ENCODE peak calls at places on chromosomes 2 and 18, in six cellular contexts. One of them, this sample, is unnamed.
A peak's percentile ranks its signal among the peaks of the same experiment; 100 is the strongest.

GRCh38 chr2:204109681-204110080 is 173.1 kb downstream of the ICOS start:
- DNase-seq in sigmoid colon: no peak
- DNase-seq in IMR-90: no peak
- DNase-seq in thyroid gland: no peak
- DNase-seq in adrenal gland: no peak
- DNase-seq in K562: no peak
- DNase-seq in this sample: no peak

GRCh38 chr2:203562283-203562682 is 27.2 kb upstream of the RAPH1 start:
- DNase-seq in sigmoid colon: no peak
- DNase-seq in IMR-90: peak; percentile 64
- DNase-seq in thyroid gland: no peak
- DNase-seq in adrenal gland: no peak
- DNase-seq in K562: no peak
- DNase-seq in this sample: no peak

GRCh38 chr18:62979172-62979571 is 263.8 kb downstream of the PHLPP1 start:
- DNase-seq in sigmoid colon: no peak
- DNase-seq in IMR-90: peak; percentile 96
- DNase-seq in thyroid gland: no peak
- DNase-seq in adrenal gland: no peak
- DNase-seq in K562: no peak
- DNase-seq in this sample: no peak

GRCh38 chr2:176170606-176171005 is 13.5 kb downstream of the HOXD3 start:
- DNase-seq in sigmoid colon: no peak
- DNase-seq in IMR-90: no peak
- DNase-seq in thyroid gland: no peak
- DNase-seq in adrenal gland: no peak
- DNase-seq in K562: no peak
- DNase-seq in this sample: no peak

GRCh38 chr2:44930274-44930826 is 11.2 kb upstream of the SIX3 start:
- DNase-seq in sigmoid colon: no peak
- DNase-seq in IMR-90: no peak
- DNase-seq in thyroid gland: no peak
- DNase-seq in adrenal gland: no peak
- DNase-seq in K562: no peak
- DNase-seq in this sample: no peak

GRCh38 chr18:57121542-57122112 is 25.3 kb upstream of the BOD1L2 start:
- DNase-seq in sigmoid colon: no peak
- DNase-seq in IMR-90: no peak
- DNase-seq in thyroid gland: no peak
- DNase-seq in adrenal gland: no peak
- DNase-seq in K562: no peak
- DNase-seq in this sample: no peak

GRCh38 chr18:79442508-79443221 is 46.9 kb downstream of the NFATC1 start:
- DNase-seq in sigmoid colon: no peak
- DNase-seq in IMR-90: no peak
- DNase-seq in thyroid gland: no peak
- DNase-seq in adrenal gland: no peak
- DNase-seq in K562: no peak
- DNase-seq in this sample: no peak

GRCh38 chr2:12929806-12930205 is 213.1 kb downstream of the TRIB2 start:
- DNase-seq in sigmoid colon: no peak
- DNase-seq in IMR-90: no peak
- DNase-seq in thyroid gland: no peak
- DNase-seq in adrenal gland: no peak
- DNase-seq in K562: no peak
- DNase-seq in this sample: no peak

GRCh38 chr18:47246027-47246971 is 5.2 kb downstream of the SKOR2 start:
- DNase-seq in sigmoid colon: no peak
- DNase-seq in IMR-90: no peak
- DNase-seq in thyroid gland: no peak
- DNase-seq in adrenal gland: no peak
- DNase-seq in K562: no peak
- DNase-seq in this sample: no peak
- H3K27me3 ChIP-seq in sigmoid colon: peaks cover 93% of the 10 kb centered on the region
- H3K27me3 ChIP-seq in IMR-90: peaks cover 42% of the 10 kb centered on the region
- H3K27me3 ChIP-seq in thyroid gland: peaks cover 31% of the 10 kb centered on the region
- H3K27me3 ChIP-seq in adrenal gland: peaks cover 79% of the 10 kb centered on the region
- H3K27me3 ChIP-seq in K562: peaks cover 16% of the 10 kb centered on the region
- H3K27me3 ChIP-seq in this sample: no peaks in the 10 kb centered on the region

GRCh38 chr2:23005469-23005868 is 379.5 kb upstream of the KLHL29 start:
- DNase-seq in sigmoid colon: no peak
- DNase-seq in IMR-90: no peak
- DNase-seq in thyroid gland: no peak
- DNase-seq in adrenal gland: no peak
- DNase-seq in K562: no peak
- DNase-seq in this sample: no peak
- TF ChIP-seq CTCF in sigmoid colon: no peak
- TF ChIP-seq CTCF in IMR-90: no peak
- TF ChIP-seq CTCF in thyroid gland: no peak
- TF ChIP-seq CTCF in adrenal gland: no peak
- TF ChIP-seq CTCF in K562: no peak
- TF ChIP-seq CTCF in this sample: no peak

GRCh38 chr2:20350753-20351554 is at the start of gene PUM2:
- DNase-seq in sigmoid colon: peak; percentile 96
- DNase-seq in IMR-90: peak; percentile 94
- DNase-seq in thyroid gland: peak; percentile 95
- DNase-seq in adrenal gland: peak; percentile 95
- DNase-seq in K562: peak; percentile 94
- DNase-seq in this sample: peak; percentile 98
- TF ChIP-seq POLR2A in sigmoid colon: peak; percentile 69
- TF ChIP-seq POLR2A in IMR-90: no peak
- TF ChIP-seq POLR2A in thyroid gland: peak; percentile 8
- TF ChIP-seq POLR2A in adrenal gland: peak; percentile 95
- TF ChIP-seq POLR2A in K562: peak; percentile 85
- TF ChIP-seq POLR2A in this sample: no peak

GRCh38 chr2:60316381-60317028 is 236.9 kb downstream of the BCL11A start:
- DNase-seq in sigmoid colon: no peak
- DNase-seq in IMR-90: no peak
- DNase-seq in thyroid gland: no peak
- DNase-seq in adrenal gland: no peak
- DNase-seq in K562: no peak
- DNase-seq in this sample: no peak
- H3K27me3 ChIP-seq in sigmoid colon: no peaks in the 10 kb centered on the region
- H3K27me3 ChIP-seq in IMR-90: no peaks in the 10 kb centered on the region
- H3K27me3 ChIP-seq in thyroid gland: no peaks in the 10 kb centered on the region
- H3K27me3 ChIP-seq in adrenal gland: no peaks in the 10 kb centered on the region
- H3K27me3 ChIP-seq in K562: peaks cover 4% of the 10 kb centered on the region
- H3K27me3 ChIP-seq in this sample: no peaks in the 10 kb centered on the region

GRCh38 chr2:241066893-241067341 is 35.2 kb downstream of the MTERF4 start:
- DNase-seq in sigmoid colon: peak; percentile 64
- DNase-seq in IMR-90: no peak
- DNase-seq in thyroid gland: no peak
- DNase-seq in adrenal gland: no peak
- DNase-seq in K562: no peak
- DNase-seq in this sample: peak; percentile 68
- TF ChIP-seq CTCF in sigmoid colon: no peak
- TF ChIP-seq CTCF in IMR-90: no peak
- TF ChIP-seq CTCF in thyroid gland: no peak
- TF ChIP-seq CTCF in adrenal gland: no peak
- TF ChIP-seq CTCF in K562: no peak
- TF ChIP-seq CTCF in this sample: no peak

GRCh38 chr2:54903736-54904554 is 146.3 kb downstream of the RTN4 start:
- DNase-seq in sigmoid colon: peak; percentile 68
- DNase-seq in IMR-90: peak; percentile 99
- DNase-seq in thyroid gland: peak; percentile 18
- DNase-seq in adrenal gland: no peak
- DNase-seq in K562: peak; percentile 17
- DNase-seq in this sample: peak; percentile 83

GRCh38 chr2:54906711-54907110 is 143.5 kb downstream of the RTN4 start:
- DNase-seq in sigmoid colon: no peak
- DNase-seq in IMR-90: no peak
- DNase-seq in thyroid gland: peak; percentile 13
- DNase-seq in adrenal gland: no peak
- DNase-seq in K562: no peak
- DNase-seq in this sample: peak; percentile 62

GRCh38 chr2:54902763-54903162 is 147.5 kb downstream of the RTN4 start:
- DNase-seq in sigmoid colon: no peak
- DNase-seq in IMR-90: no peak
- DNase-seq in thyroid gland: no peak
- DNase-seq in adrenal gland: no peak
- DNase-seq in K562: no peak
- DNase-seq in this sample: no peak

GRCh38 chr2:54907663-54908062 is 142.6 kb downstream of the RTN4 start:
- DNase-seq in sigmoid colon: no peak
- DNase-seq in IMR-90: no peak
- DNase-seq in thyroid gland: no peak
- DNase-seq in adrenal gland: no peak
- DNase-seq in K562: no peak
- DNase-seq in this sample: no peak

DNA sequence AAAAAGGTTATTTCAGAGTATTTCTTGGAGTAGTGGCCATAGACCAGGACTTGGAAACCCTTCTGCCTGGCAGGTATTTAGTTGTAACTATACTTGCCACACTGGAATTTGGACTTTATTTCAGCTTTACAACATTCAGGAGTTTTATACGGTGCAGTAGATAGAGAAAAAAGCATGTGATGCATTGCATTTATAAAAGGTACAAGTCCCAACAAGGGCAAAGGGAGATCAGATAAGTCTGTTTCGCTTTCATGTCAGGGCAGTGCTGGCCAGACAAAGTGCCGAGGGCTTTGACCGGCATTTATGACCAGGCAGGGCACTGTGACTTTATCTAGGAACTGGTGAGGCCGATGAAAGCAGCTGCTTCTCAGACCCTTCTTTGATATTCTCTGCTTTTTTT is 145.4 kb downstream of the RTN4 start:
- DNase-seq in sigmoid colon: no peak
- DNase-seq in IMR-90: no peak
- DNase-seq in thyroid gland: no peak
- DNase-seq in adrenal gland: no peak
- DNase-seq in K562: no peak
- DNase-seq in this sample: no peak
- TF ChIP-seq POLR2A in sigmoid colon: no peak
- TF ChIP-seq POLR2A in IMR-90: no peak
- TF ChIP-seq POLR2A in thyroid gland: no peak
- TF ChIP-seq POLR2A in adrenal gland: no peak
- TF ChIP-seq POLR2A in K562: no peak
- TF ChIP-seq POLR2A in this sample: no peak

This sample was measured in esophagus muscularis mucosa.